ENCODE peak calls at places on chromosome 17, in ten cellular contexts. E, Q, U, L, F, Y, W, D, X and N are unnamed samples.
A peak's percentile ranks its signal among the peaks of the same experiment; 100 is the strongest.

GRCh38 chr17:34816806-34817205 is 144.5 kb downstream of the CCT6B start:
- DNase-seq in W (no peak), E (no peak), Q (no peak), F (no peak), Y (peak; percentile 54), U (no peak), D (peak; percentile 57), L (no peak), X (no peak), N (no peak)

GRCh38 chr17:76726766-76727718 is at the start of gene METTL23:
- DNase-seq in U (no peak), L (peak; percentile 95), F (no peak), Q (peak; percentile 88), X (peak; percentile 95), W (peak; percentile 82), Y (peak; percentile 79), D (peak; percentile 48), E (peak; percentile 66), N (peak; percentile 81)

GRCh38 chr17:77580531-77580930 is 378.0 kb upstream of the TNRC6C start:
- DNase-seq in U (no peak), Q (no peak), Y (no peak), X (no peak), W (no peak), D (no peak), E (no peak), F (no peak), L (peak; percentile 37), N (no peak)

GRCh38 chr17:343875-344752 is 8.5 kb downstream of the RPH3AL start:
- DNase-seq in F (no peak), X (no peak), U (no peak), D (no peak), W (no peak), E (no peak), L (no peak), Q (no peak), Y (no peak), N (no peak)

GRCh38 chr17:2929881-2930533 is 133.4 kb downstream of the OR1D5 start:
- DNase-seq in Q (peak; percentile 95), X (no peak), E (peak; percentile 16), F (no peak), D (peak; percentile 21), W (peak; percentile 5), Y (peak; percentile 86), U (no peak), L (no peak), N (no peak)

GRCh38 chr17:78125138-78125913 is 3.2 kb downstream of the TMC6 start:
- DNase-seq in W (no peak), E (no peak), X (no peak), D (no peak), L (no peak), F (no peak), U (no peak), Q (no peak), Y (no peak), N (no peak)

GRCh38 chr17:44314869-44315661 is 6.7 kb downstream of the RUNDC3A start:
- DNase-seq in D (peak; percentile 39), E (no peak), W (peak; percentile 21), U (no peak), X (peak; percentile 14), F (no peak), Q (peak; percentile 95), Y (peak; percentile 75), L (no peak), N (no peak)

GRCh38 chr17:44492706-44493272 is 10.4 kb downstream of the GPATCH8 start:
- DNase-seq in X (no peak), F (no peak), E (no peak), U (no peak), W (no peak), D (no peak), Y (no peak), Q (no peak), L (no peak), N (no peak)

GRCh38 chr17:68627956-68628355 is 26.8 kb upstream of the FAM20A start:
- DNase-seq in X (no peak), F (no peak), Q (no peak), D (peak; percentile 51), L (no peak), Y (no peak), U (no peak), E (no peak), W (no peak), N (no peak)

GRCh38 chr17:77832180-77832560 is 126.3 kb upstream of the TNRC6C start:
- DNase-seq in X (no peak), W (no peak), L (peak; percentile 66), E (peak; percentile 23), Q (peak; percentile 13), U (no peak), Y (no peak), F (no peak), D (no peak), N (no peak)

GRCh38 chr17:77594416-77595209 is 363.9 kb upstream of the TNRC6C start:
- DNase-seq in E (no peak), Y (no peak), Q (no peak), W (no peak), F (no peak), X (no peak), D (no peak), U (no peak), L (peak; percentile 52), N (no peak)

DNA sequence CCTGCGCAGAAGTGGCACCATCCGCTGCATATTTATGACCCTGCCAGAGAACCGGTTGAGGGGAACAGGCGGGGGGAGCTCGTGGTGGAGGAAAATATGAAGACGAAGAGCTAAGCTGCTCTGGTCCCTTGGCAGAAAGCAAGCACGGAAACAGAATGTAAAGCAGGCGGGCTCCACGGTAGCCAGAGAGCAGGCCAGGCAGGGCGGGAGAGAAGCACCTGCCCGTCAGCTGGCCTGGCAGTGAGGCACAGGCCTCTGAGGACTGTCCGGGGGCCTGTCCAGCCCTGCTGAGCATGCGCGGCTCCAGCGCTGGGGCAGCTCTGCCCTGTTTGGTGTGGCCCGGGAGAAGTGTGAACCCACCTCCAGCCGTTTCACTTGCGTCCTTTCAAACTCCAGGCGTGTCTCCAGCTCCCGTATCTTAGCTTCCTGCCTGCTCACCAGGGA is 46.7 kb downstream of the PIPOX start:
- DNase-seq in E (no peak), X (no peak), D (no peak), W (no peak), Q (no peak), F (no peak), L (no peak), Y (no peak), U (no peak), N (peak; percentile 64)
- H3K36me3 ChIP-seq in E (peaks cover 35% of the 10 kb centered on the region), X (peaks cover 93% of the 10 kb centered on the region), D (peaks cover 57% of the 10 kb centered on the region), W (peaks cover 95% of the 10 kb centered on the region), Q (peaks cover 12% of the 10 kb centered on the region), F (peaks cover 22% of the 10 kb centered on the region), L (peaks cover 33% of the 10 kb centered on the region), Y (peaks cover 2% of the 10 kb centered on the region), U (peaks cover 90% of the 10 kb centered on the region), N (no peaks in the 10 kb centered on the region)

GRCh38 chr17:67265620-67266019 is 20.6 kb upstream of the HELZ start:
- DNase-seq in E (no peak), D (no peak), U (no peak), X (no peak), Y (no peak), L (no peak), Q (no peak), F (no peak), W (no peak), N (no peak)

GRCh38 chr17:67258836-67259468 is 14.0 kb upstream of the HELZ start:
- DNase-seq in D (no peak), W (no peak), F (no peak), X (no peak), Q (no peak), L (no peak), E (no peak), U (no peak), Y (no peak), N (no peak)

GRCh38 chr17:67262420-67262819 is 17.4 kb upstream of the HELZ start:
- DNase-seq in E (no peak), L (no peak), D (no peak), Q (no peak), W (peak; percentile 68), X (no peak), F (no peak), U (no peak), Y (no peak), N (no peak)

GRCh38 chr17:67256075-67256732 is 11.2 kb upstream of the HELZ start:
- DNase-seq in L (no peak), Y (no peak), Q (no peak), E (no peak), X (no peak), D (no peak), W (no peak), F (no peak), U (no peak), N (no peak)

GRCh38 chr17:67260051-67260987 is 15.3 kb upstream of the HELZ start:
- DNase-seq in X (no peak), D (peak; percentile 43), W (peak; percentile 74), U (no peak), Y (no peak), F (no peak), L (no peak), E (peak; percentile 20), Q (no peak), N (peak; percentile 22)
- H3K36me3 ChIP-seq in X (no peaks in the 10 kb centered on the region), D (no peaks in the 10 kb centered on the region), W (no peaks in the 10 kb centered on the region), U (no peaks in the 10 kb centered on the region), Y (peaks cover 1% of the 10 kb centered on the region), F (no peaks in the 10 kb centered on the region), L (no peaks in the 10 kb centered on the region), E (no peaks in the 10 kb centered on the region), Q (no peaks in the 10 kb centered on the region), N (no peaks in the 10 kb centered on the region)

DNA sequence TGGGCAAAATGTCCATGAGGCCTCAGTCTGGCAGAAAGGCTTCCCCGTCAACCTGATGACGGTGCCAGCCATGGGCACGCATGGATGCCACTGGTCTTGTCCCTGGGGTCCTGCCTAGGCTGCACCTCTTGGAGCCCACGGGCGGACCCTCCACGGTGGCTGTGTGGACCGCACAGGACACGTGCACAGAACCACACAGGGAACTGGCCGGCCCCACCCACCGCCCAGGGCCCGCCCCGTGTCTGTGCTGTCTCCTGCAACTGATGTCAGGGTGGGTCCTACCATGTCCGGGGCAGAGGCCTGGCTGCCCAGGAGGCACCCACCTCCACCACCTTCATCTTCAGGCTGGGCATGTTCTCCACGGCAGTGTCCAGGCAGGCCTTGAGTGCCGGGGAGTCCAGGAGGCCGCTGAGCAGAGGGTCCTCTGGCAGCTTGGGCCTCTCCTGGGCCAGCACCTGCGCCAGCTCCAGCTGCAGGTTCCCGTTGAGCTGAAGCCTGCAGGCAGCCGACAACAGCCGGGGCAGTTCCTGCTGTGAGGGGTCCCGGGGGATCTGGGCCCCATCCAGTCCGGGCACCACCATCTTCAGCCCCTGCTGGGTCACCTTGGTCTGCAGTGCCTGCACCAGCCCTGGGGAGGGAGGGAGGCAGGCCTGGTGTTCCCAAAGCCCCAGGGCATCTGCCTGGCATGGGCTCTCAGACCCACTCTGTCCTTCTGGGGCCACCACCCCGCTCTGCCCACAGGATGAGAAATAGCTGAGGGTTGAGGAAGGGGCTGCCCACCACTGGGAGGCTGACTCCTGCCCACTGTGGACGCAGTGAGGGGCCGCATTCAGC is 11.9 kb downstream of the FASN start:
- DNase-seq in U (no peak), F (no peak), W (no peak), E (no peak), L (no peak), Q (no peak), Y (no peak), X (no peak), D (no peak), N (no peak)
- H3K36me3 ChIP-seq in U (peaks cover 86% of the 10 kb centered on the region), F (peaks cover 87% of the 10 kb centered on the region), W (peaks cover 96% of the 10 kb centered on the region), E (peaks cover 80% of the 10 kb centered on the region), L (peaks cover 13% of the 10 kb centered on the region), Q (peaks cover 49% of the 10 kb centered on the region), Y (peaks cover 68% of the 10 kb centered on the region), X (peaks cover 100% of the 10 kb centered on the region), D (peaks cover 85% of the 10 kb centered on the region), N (peaks cover 97% of the 10 kb centered on the region)

DNA sequence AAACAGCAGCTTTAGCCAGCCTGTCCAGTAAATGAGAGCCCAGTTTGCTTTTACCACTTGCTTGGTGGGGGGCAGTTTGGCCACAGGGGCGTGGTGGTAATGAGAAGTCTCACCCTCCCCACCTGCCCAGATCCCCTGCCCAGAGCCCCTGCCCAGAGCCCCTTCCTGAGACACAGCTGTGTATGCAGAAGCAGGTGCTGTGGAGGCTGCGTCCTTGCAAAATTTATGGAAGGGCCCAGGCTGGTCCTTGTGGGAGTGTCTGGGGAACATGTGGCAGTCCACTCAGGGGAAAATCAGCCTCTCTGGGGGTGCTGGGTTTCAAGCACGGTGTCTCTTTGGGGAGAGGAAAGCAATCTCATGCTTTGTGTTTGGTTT is 27.6 kb upstream of the LGALS9 start:
- DNase-seq in L (no peak), Q (no peak), U (no peak), E (no peak), Y (no peak), D (no peak), W (no peak), F (no peak), X (no peak), N (no peak)
- H3K36me3 ChIP-seq in L (peaks cover 3% of the 10 kb centered on the region), Q (peaks cover 17% of the 10 kb centered on the region), U (peaks cover 10% of the 10 kb centered on the region), E (no peaks in the 10 kb centered on the region), Y (peaks cover 2% of the 10 kb centered on the region), D (peaks cover 2% of the 10 kb centered on the region), W (peaks cover 55% of the 10 kb centered on the region), F (peaks cover 34% of the 10 kb centered on the region), X (peaks cover 6% of the 10 kb centered on the region), N (peaks cover under 1% of the 10 kb centered on the region)